ENCODE peak calls at places on chromosomes 2 and 18, in four cellular contexts. One of them, this sample, is unnamed.

GRCh38 chr2:225223301-225223700 is 176.2 kb upstream of the NYAP2 start:
- DNase-seq in NT2/D1: no peak
- DNase-seq in H4: no peak
- DNase-seq in stimulated activated naive B cell treated with anti-CD40 and anti-IgM and Interleukin-4, amounts not matched to agents 10 μg/mL and 1 μg/mL and 100 μg/mL, for 72 hours: no peak
- DNase-seq in this sample: no peak

GRCh38 chr2:207925601-207926000 is 99.7 kb downstream of the PLEKHM3 start:
- DNase-seq in H4: no peak
- DNase-seq in stimulated activated naive B cell treated with anti-CD40 and anti-IgM and Interleukin-4, amounts not matched to agents 10 μg/mL and 1 μg/mL and 100 μg/mL, for 72 hours: no peak
- DNase-seq in NT2/D1: no peak
- DNase-seq in this sample: no peak

GRCh38 chr2:195667974-195668373 is 10.9 kb downstream of the SLC39A10 start:
- DNase-seq in H4: no peak
- DNase-seq in stimulated activated naive B cell treated with anti-CD40 and anti-IgM and Interleukin-4, amounts not matched to agents 10 μg/mL and 1 μg/mL and 100 μg/mL, for 72 hours: no peak
- DNase-seq in NT2/D1: no peak
- DNase-seq in this sample: no peak

GRCh38 chr2:45014016-45014702 is 4.9 kb upstream of the SIX2 start:
- DNase-seq in stimulated activated naive B cell treated with anti-CD40 and anti-IgM and Interleukin-4, amounts not matched to agents 10 μg/mL and 1 μg/mL and 100 μg/mL, for 72 hours: no peak
- DNase-seq in NT2/D1: peak
- DNase-seq in H4: no peak
- DNase-seq in this sample: peak

GRCh38 chr2:55861733-55862132 is 61.8 kb downstream of the EFEMP1 start:
- DNase-seq in H4: no peak
- DNase-seq in NT2/D1: no peak
- DNase-seq in stimulated activated naive B cell treated with anti-CD40 and anti-IgM and Interleukin-4, amounts not matched to agents 10 μg/mL and 1 μg/mL and 100 μg/mL, for 72 hours: no peak
- DNase-seq in this sample: no peak

GRCh38 chr2:60976271-60976670 is 41.2 kb upstream of the PEX13 start:
- DNase-seq in stimulated activated naive B cell treated with anti-CD40 and anti-IgM and Interleukin-4, amounts not matched to agents 10 μg/mL and 1 μg/mL and 100 μg/mL, for 72 hours: no peak
- DNase-seq in NT2/D1: no peak
- DNase-seq in H4: no peak
- DNase-seq in this sample: no peak

GRCh38 chr2:27708666-27709065 is 45.0 kb downstream of the SLC4A1AP start:
- DNase-seq in stimulated activated naive B cell treated with anti-CD40 and anti-IgM and Interleukin-4, amounts not matched to agents 10 μg/mL and 1 μg/mL and 100 μg/mL, for 72 hours: no peak
- DNase-seq in NT2/D1: no peak
- DNase-seq in H4: no peak
- DNase-seq in this sample: no peak

GRCh38 chr2:119706196-119706595 is 27.2 kb downstream of the TMEM177 start:
- DNase-seq in H4: no peak
- DNase-seq in NT2/D1: no peak
- DNase-seq in stimulated activated naive B cell treated with anti-CD40 and anti-IgM and Interleukin-4, amounts not matched to agents 10 μg/mL and 1 μg/mL and 100 μg/mL, for 72 hours: no peak
- DNase-seq in this sample: no peak

GRCh38 chr2:95056044-95056443 is 30.5 kb downstream of the MAL start:
- DNase-seq in stimulated activated naive B cell treated with anti-CD40 and anti-IgM and Interleukin-4, amounts not matched to agents 10 μg/mL and 1 μg/mL and 100 μg/mL, for 72 hours: no peak
- DNase-seq in NT2/D1: no peak
- DNase-seq in H4: no peak
- DNase-seq in this sample: no peak

GRCh38 chr18:35178260-35178659 is 62.6 kb upstream of the ZNF397 start:
- DNase-seq in stimulated activated naive B cell treated with anti-CD40 and anti-IgM and Interleukin-4, amounts not matched to agents 10 μg/mL and 1 μg/mL and 100 μg/mL, for 72 hours: no peak
- DNase-seq in H4: peak
- DNase-seq in NT2/D1: no peak
- DNase-seq in this sample: no peak

GRCh38 chr2:156626931-156627330 is 190.8 kb downstream of the GPD2 start:
- DNase-seq in H4: no peak
- DNase-seq in NT2/D1: no peak
- DNase-seq in stimulated activated naive B cell treated with anti-CD40 and anti-IgM and Interleukin-4, amounts not matched to agents 10 μg/mL and 1 μg/mL and 100 μg/mL, for 72 hours: no peak
- DNase-seq in this sample: no peak

GRCh38 chr2:68344031-68344430 is 21.1 kb upstream of the PLEK start:
- DNase-seq in stimulated activated naive B cell treated with anti-CD40 and anti-IgM and Interleukin-4, amounts not matched to agents 10 μg/mL and 1 μg/mL and 100 μg/mL, for 72 hours: no peak
- DNase-seq in H4: no peak
- DNase-seq in NT2/D1: no peak
- DNase-seq in this sample: no peak

GRCh38 chr2:120461546-120462537 is 115.9 kb downstream of the INHBB start:
- DNase-seq in NT2/D1: no peak
- DNase-seq in stimulated activated naive B cell treated with anti-CD40 and anti-IgM and Interleukin-4, amounts not matched to agents 10 μg/mL and 1 μg/mL and 100 μg/mL, for 72 hours: no peak
- DNase-seq in H4: no peak
- DNase-seq in this sample: no peak

GRCh38 chr2:12684471-12684936 is 32.2 kb upstream of the TRIB2 start:
- DNase-seq in stimulated activated naive B cell treated with anti-CD40 and anti-IgM and Interleukin-4, amounts not matched to agents 10 μg/mL and 1 μg/mL and 100 μg/mL, for 72 hours: no peak
- DNase-seq in H4: no peak
- DNase-seq in NT2/D1: no peak
- DNase-seq in this sample: no peak

GRCh38 chr18:48104703-48105102 is 174.2 kb upstream of the SMAD2 start:
- DNase-seq in H4: no peak
- DNase-seq in stimulated activated naive B cell treated with anti-CD40 and anti-IgM and Interleukin-4, amounts not matched to agents 10 μg/mL and 1 μg/mL and 100 μg/mL, for 72 hours: no peak
- DNase-seq in NT2/D1: no peak
- DNase-seq in this sample: no peak

GRCh38 chr2:177474301-177474700 is 81.7 kb downstream of the AGPS start:
- DNase-seq in stimulated activated naive B cell treated with anti-CD40 and anti-IgM and Interleukin-4, amounts not matched to agents 10 μg/mL and 1 μg/mL and 100 μg/mL, for 72 hours: no peak
- DNase-seq in NT2/D1: no peak
- DNase-seq in H4: no peak
- DNase-seq in this sample: no peak

GRCh38 chr2:214706986-214707385 is 102.5 kb downstream of the BARD1 start:
- DNase-seq in H4: no peak
- DNase-seq in stimulated activated naive B cell treated with anti-CD40 and anti-IgM and Interleukin-4, amounts not matched to agents 10 μg/mL and 1 μg/mL and 100 μg/mL, for 72 hours: no peak
- DNase-seq in NT2/D1: peak
- DNase-seq in this sample: no peak

GRCh38 chr2:157789161-157789720 is 86.9 kb downstream of the ACVR1 start:
- DNase-seq in stimulated activated naive B cell treated with anti-CD40 and anti-IgM and Interleukin-4, amounts not matched to agents 10 μg/mL and 1 μg/mL and 100 μg/mL, for 72 hours: no peak
- DNase-seq in NT2/D1: no peak
- DNase-seq in H4: no peak
- DNase-seq in this sample: no peak

GRCh38 chr2:180690611-180691010 is 289.8 kb upstream of the UBE2E3 start:
- DNase-seq in stimulated activated naive B cell treated with anti-CD40 and anti-IgM and Interleukin-4, amounts not matched to agents 10 μg/mL and 1 μg/mL and 100 μg/mL, for 72 hours: no peak
- DNase-seq in NT2/D1: no peak
- DNase-seq in H4: no peak
- DNase-seq in this sample: no peak

GRCh38 chr2:102141011-102141914 is 1.3 kb upstream of the IL1R1 start:
- DNase-seq in H4: no peak
- DNase-seq in NT2/D1: no peak
- DNase-seq in stimulated activated naive B cell treated with anti-CD40 and anti-IgM and Interleukin-4, amounts not matched to agents 10 μg/mL and 1 μg/mL and 100 μg/mL, for 72 hours: no peak
- DNase-seq in this sample: no peak

GRCh38 chr18:60555629-60556028 is 183.1 kb upstream of the MC4R start:
- DNase-seq in stimulated activated naive B cell treated with anti-CD40 and anti-IgM and Interleukin-4, amounts not matched to agents 10 μg/mL and 1 μg/mL and 100 μg/mL, for 72 hours: no peak
- DNase-seq in NT2/D1: no peak
- DNase-seq in H4: no peak
- DNase-seq in this sample: no peak